ENCODE peak calls at places on chromosomes 6 and 20, in five cellular contexts. D, X, B, A and H are unnamed samples.

GRCh38 chr20:34815636-34816035 is 9.8 kb downstream of the NCOA6 start:
- DNase-seq in B (no peak), D (no peak), X (no peak), A (no peak), H (no peak)

GRCh38 chr6:138848461-138848860 is 52.6 kb downstream of the ECT2L start:
- DNase-seq in A (no peak), B (no peak), D (no peak), X (no peak), H (no peak)

GRCh38 chr20:32386091-32386490 is 28.0 kb downstream of the ASXL1 start:
- DNase-seq in A (no peak), X (no peak), D (no peak), B (no peak), H (no peak)

GRCh38 chr6:69164564-69165252 is 529.6 kb downstream of the ADGRB3 start:
- DNase-seq in B (no peak), X (peak), D (no peak), A (no peak), H (no peak)

GRCh38 chr6:50853924-50854323 is 35.3 kb downstream of the TFAP2B start:
- DNase-seq in D (no peak), B (no peak), X (no peak), A (no peak), H (no peak)

GRCh38 chr6:40876336-40876735 is 162.7 kb downstream of the UNC5CL start:
- DNase-seq in A (no peak), D (no peak), B (no peak), X (no peak), H (no peak)

GRCh38 chr6:134065706-134066105 is 13.3 kb upstream of the SLC2A12 start:
- DNase-seq in D (no peak), B (no peak), A (peak), X (peak), H (peak)

GRCh38 chr20:32762754-32763201 is 593 bp downstream of the DNMT3B start:
- DNase-seq in A (no peak), D (no peak), X (no peak), B (no peak), H (no peak)

GRCh38 chr20:64049060-64049886 is at the start of gene SOX18:
- DNase-seq in A (no peak), B (no peak), X (peak), D (no peak), H (no peak)

GRCh38 chr6:20092071-20092566 is 120.2 kb downstream of the MBOAT1 start:
- DNase-seq in D (peak), B (no peak), A (peak), X (peak), H (no peak)

GRCh38 chr6:7865811-7866210 is 44.8 kb downstream of the TXNDC5 start:
- DNase-seq in D (no peak), A (no peak), X (no peak), B (no peak), H (no peak)

GRCh38 chr6:122717350-122717749 is 62.2 kb upstream of the FABP7 start:
- DNase-seq in A (peak), D (peak), X (no peak), B (no peak), H (no peak)

GRCh38 chr6:170497845-170498281 is 55.2 kb downstream of the PSMB1 start:
- DNase-seq in A (no peak), D (no peak), X (no peak), B (no peak), H (no peak)

GRCh38 chr6:114558153-114558552 is 215.3 kb upstream of the HS3ST5 start:
- DNase-seq in X (no peak), A (no peak), B (no peak), D (no peak), H (no peak)

GRCh38 chr6:43496370-43497128 is 13.6 kb downstream of the LRRC73 start:
- DNase-seq in X (peak), A (peak), D (no peak), B (no peak), H (no peak)

GRCh38 chr20:57991211-57991841 is 237.1 kb downstream of the ANKRD60 start:
- DNase-seq in A (no peak), D (peak), X (no peak), B (no peak), H (no peak)

GRCh38 chr6:152583888-152584287 is 53.3 kb downstream of the SYNE1 start:
- DNase-seq in D (no peak), X (no peak), B (no peak), A (no peak), H (no peak)

GRCh38 chr6:138645976-138646640 is 127.5 kb upstream of the CCDC28A start:
- DNase-seq in X (no peak), A (no peak), B (no peak), D (no peak), H (no peak)

GRCh38 chr6:159168536-159169192 is 536 bp upstream of the FNDC1 start:
- DNase-seq in D (no peak), X (peak), A (peak), B (no peak), H (no peak)

GRCh38 chr20:25199473-25200265 is 4.2 kb downstream of the ENTPD6 start:
- DNase-seq in D (no peak), A (peak), X (no peak), B (no peak), H (no peak)

GRCh38 chr6:89297695-89298351 is 17.3 kb downstream of the GABRR2 start:
- DNase-seq in A (no peak), X (no peak), D (peak), B (peak), H (no peak)

GRCh38 chr6:7919871-7920270 is 9.3 kb upstream of the TXNDC5 start:
- DNase-seq in A (no peak), X (no peak), D (peak), B (no peak), H (no peak)

GRCh38 chr6:88982720-88983119 is 19.3 kb upstream of the RNGTT start:
- DNase-seq in B (peak), A (peak), X (peak), D (peak), H (no peak)

GRCh38 chr20:4592316-4593148 is 129.2 kb upstream of the PRND start:
- DNase-seq in B (no peak), A (no peak), D (peak), X (peak), H (peak)